ENCODE peak calls at places on chromosomes 2 and 18, in nine cellular contexts. L is psoas muscle; E is right atrium auricular region; Z is CD8-positive, alpha-beta T cell; K is uterus; W is tibial artery; M is cardiac muscle cell; R is transverse colon; Y is fibroblast of lung. U is an unnamed sample.

GRCh38 chr2:49861821-49862220 is 707.5 kb upstream of the FSHR start:
- DNase-seq in M (no peak), R (no peak), W (no peak), Z (no peak), L (no peak), E (no peak), Y (no peak), K (no peak), U (no peak)

GRCh38 chr2:21468609-21469008 is 344.8 kb downstream of the TDRD15 start:
- DNase-seq in K (no peak), E (no peak), M (no peak), L (no peak), Z (no peak), R (no peak), W (no peak), Y (no peak), U (no peak)

GRCh38 chr18:48124857-48125626 is 194.6 kb upstream of the SMAD2 start:
- DNase-seq in R (no peak), Y (no peak), L (no peak), M (no peak), E (no peak), W (no peak), Z (no peak), K (no peak), U (no peak)

GRCh38 chr2:3636586-3637310 is 21.3 kb upstream of the ALLC start:
- DNase-seq in Y (no peak), Z (no peak), L (peak; percentile 25), E (no peak), W (peak; percentile 19), R (no peak), M (no peak), K (no peak), U (no peak)

GRCh38 chr2:1855150-1855549 is 110.8 kb upstream of the PXDN start:
- DNase-seq in L (no peak), Z (no peak), K (no peak), M (peak; percentile 73), Y (no peak), E (no peak), W (no peak), R (no peak), U (no peak)

GRCh38 chr2:98869272-98869641 is 66.8 kb downstream of the CRACDL start:
- DNase-seq in Y (no peak), K (no peak), L (no peak), W (no peak), Z (no peak), R (peak; percentile 88), M (no peak), E (no peak), U (no peak)

GRCh38 chr2:200765995-200766660 is 45.6 kb upstream of the BZW1 start:
- DNase-seq in K (no peak), R (no peak), M (no peak), Y (no peak), W (no peak), Z (no peak), L (peak; percentile 59), E (no peak), U (peak; percentile 84)

GRCh38 chr2:19349911-19350677 is 8.3 kb downstream of the OSR1 start:
- DNase-seq in Y (peak; percentile 20), K (no peak), M (peak; percentile 72), W (peak; percentile 85), L (peak; percentile 76), R (peak; percentile 66), E (peak; percentile 67), Z (no peak), U (no peak)

GRCh38 chr2:240989451-240990265 is 8.8 kb upstream of the SNED1 start:
- DNase-seq in L (peak; percentile 83), W (peak; percentile 64), M (no peak), Y (peak; percentile 32), R (peak; percentile 39), K (peak; percentile 48), Z (no peak), E (no peak), U (peak; percentile 43)

GRCh38 chr2:165787334-165787733 is 6.7 kb downstream of the GALNT3 start:
- DNase-seq in W (no peak), Z (no peak), Y (no peak), R (no peak), L (no peak), K (no peak), M (no peak), E (no peak), U (no peak)

GRCh38 chr2:239400000-239400831 is 604 bp downstream of the HDAC4 start:
- DNase-seq in L (no peak), M (peak; percentile 76), Y (peak; percentile 68), K (no peak), Z (no peak), E (no peak), R (peak; percentile 37), W (no peak), U (no peak)

GRCh38 chr2:217142649-217143266 is 282.9 kb upstream of the TNP1 start:
- DNase-seq in K (no peak), Y (no peak), R (peak; percentile 10), L (no peak), M (no peak), W (no peak), E (no peak), Z (no peak), U (no peak)

GRCh38 chr2:51068237-51068636 is 36.3 kb upstream of the NRXN1 start:
- DNase-seq in E (no peak), L (no peak), K (no peak), Y (no peak), Z (no peak), M (no peak), R (no peak), W (no peak), U (no peak)

GRCh38 chr18:3014501-3015202 is 1.7 kb upstream of the LPIN2 start:
- DNase-seq in Y (no peak), L (no peak), K (no peak), M (no peak), E (no peak), W (no peak), Z (no peak), R (no peak), U (no peak)

DNA sequence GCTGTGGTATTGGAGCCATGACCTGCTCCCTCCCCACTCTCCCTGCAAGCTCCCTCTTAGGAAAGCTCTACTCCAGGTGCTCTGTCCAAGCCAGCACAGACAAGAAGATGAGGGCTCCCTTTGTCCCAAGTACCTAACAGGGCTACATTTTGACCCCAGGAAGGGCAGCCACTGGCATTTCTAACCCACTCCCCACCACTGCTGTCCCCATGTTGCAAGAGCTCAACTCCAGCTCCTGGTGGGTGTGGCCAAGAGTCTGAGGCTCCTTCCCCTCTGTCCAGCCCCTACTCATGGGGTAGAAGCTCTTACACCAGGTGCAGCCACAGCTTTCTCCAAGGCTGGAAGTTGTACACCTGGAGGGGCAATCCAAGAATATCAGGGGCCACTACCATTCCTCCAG is 127.0 kb upstream of the NPAS2 start:
- DNase-seq in W (no peak), K (no peak), L (no peak), E (no peak), M (no peak), Z (no peak), R (no peak), Y (no peak), U (no peak)
- H3K27ac ChIP-seq in W (no peak overlapping the region), K (no peak overlapping the region), L (no peak overlapping the region), E (no peak overlapping the region), M (no peak overlapping the region), Z (no peak overlapping the region), R (no peak overlapping the region), Y (no peak overlapping the region), U (no peak overlapping the region)

GRCh38 chr2:213020268-213020667 is 131.1 kb downstream of the IKZF2 start:
- DNase-seq in Z (no peak), W (no peak), L (no peak), M (no peak), R (no peak), E (no peak), Y (no peak), K (no peak), U (no peak)

GRCh38 chr2:213018340-213018901 is 133.0 kb downstream of the IKZF2 start:
- DNase-seq in M (no peak), E (no peak), K (no peak), Z (no peak), Y (no peak), R (no peak), W (no peak), L (no peak), U (no peak)

GRCh38 chr2:213019368-213019767 is 132.0 kb downstream of the IKZF2 start:
- DNase-seq in W (no peak), K (no peak), M (no peak), Z (no peak), L (no peak), R (no peak), E (no peak), Y (no peak), U (no peak)

GRCh38 chr2:213022987-213023386 is 128.4 kb downstream of the IKZF2 start:
- DNase-seq in L (no peak), E (no peak), K (no peak), W (no peak), R (no peak), M (no peak), Y (no peak), Z (no peak), U (no peak)

GRCh38 chr2:213021971-213022899 is 129.2 kb downstream of the IKZF2 start:
- DNase-seq in Z (no peak), W (no peak), R (no peak), Y (peak; percentile 45), E (no peak), K (no peak), L (no peak), M (no peak), U (no peak)
- H3K4me3 ChIP-seq in Z (no peak overlapping the region), W (no peak overlapping the region), R (no peak overlapping the region), Y (no peak overlapping the region), E (no peak overlapping the region), K (no peak overlapping the region), L (no peak overlapping the region), M (no peak overlapping the region), U (no peak overlapping the region)

GRCh38 chr2:228318218-228318617 is 136.7 kb upstream of the SPHKAP start:
- DNase-seq in M (peak; percentile 71), Z (no peak), K (no peak), E (no peak), Y (peak; percentile 15), R (peak; percentile 11), L (no peak), W (no peak), U (no peak)
- TF ChIP-seq CTCF in M (no peak), Z (no peak), K (no peak), E (peak; percentile 66), Y (peak; percentile 15), R (peak; percentile 38), L (peak; percentile 10), W (no peak), U (no peak)

GRCh38 chr2:16322308-16323130 is 343.1 kb downstream of the CYRIA start:
- DNase-seq in L (no peak), K (no peak), Y (no peak), E (no peak), Z (no peak), R (no peak), M (no peak), W (no peak), U (no peak)

GRCh38 chr2:16324971-16325612 is 340.5 kb downstream of the CYRIA start:
- DNase-seq in R (no peak), Y (no peak), K (no peak), E (no peak), M (no peak), L (no peak), W (no peak), Z (no peak), U (no peak)

GRCh38 chr2:16323131-16323520 is 342.5 kb downstream of the CYRIA start:
- DNase-seq in Z (no peak), E (no peak), R (no peak), K (no peak), L (no peak), M (no peak), W (no peak), Y (no peak), U (no peak)

GRCh38 chr2:16324544-16324937 is 341.1 kb downstream of the CYRIA start:
- DNase-seq in E (no peak), W (no peak), Y (no peak), R (no peak), L (no peak), M (no peak), K (no peak), Z (no peak), U (no peak)

GRCh38 chr2:16323551-16324543 is 341.8 kb downstream of the CYRIA start:
- DNase-seq in K (no peak), L (no peak), E (no peak), W (no peak), Z (no peak), Y (no peak), M (no peak), R (no peak), U (no peak)
- H3K27ac ChIP-seq in K (no peak overlapping the region), L (no peak overlapping the region), E (no peak overlapping the region), W (no peak overlapping the region), Z (no peak overlapping the region), Y (no peak overlapping the region), M (no peak overlapping the region), R (no peak overlapping the region), U (no peak overlapping the region)